ENCODE peak calls at places on chromosomes 13 and 19, in six cellular contexts. N is K562, R is GM12892, F is SK-N-SH, I is HepG2, A is H1. D is an unnamed sample.

GRCh38 chr13:85441975-85442374 is 357.2 kb downstream of the SLITRK6 start:
- DNase-seq in N (no peak), R (no peak), F (no peak), I (no peak), A (no peak), D (no peak)

GRCh38 chr13:99614465-99614885 is 113.2 kb downstream of the TM9SF2 start:
- DNase-seq in N (peak; percentile 54), R (no peak), F (peak; percentile 32), I (peak; percentile 76), A (no peak), D (no peak)

GRCh38 chr13:65036999-65037398 is 2193.1 kb downstream of the PCDH9 start:
- DNase-seq in N (no peak), R (no peak), F (no peak), I (no peak), A (no peak), D (no peak)

GRCh38 chr13:43785681-43786471 is 896 bp downstream of the ENOX1 start:
- DNase-seq in N (no peak), R (peak; percentile 30), F (peak; percentile 89), I (no peak), A (no peak), D (peak; percentile 39)

GRCh38 chr19:41327499-41328156 is 17.7 kb downstream of the CCDC97 start:
- DNase-seq in N (no peak), R (peak; percentile 90), F (peak; percentile 44), I (no peak), A (no peak), D (peak; percentile 84)

GRCh38 chr19:18856385-18857126 is 24.8 kb downstream of the UPF1 start:
- DNase-seq in N (no peak), R (no peak), F (peak; percentile 63), I (no peak), A (no peak), D (no peak)

GRCh38 chr19:10001899-10002298 is 8.4 kb downstream of the COL5A3 start:
- DNase-seq in N (peak; percentile 51), R (no peak), F (no peak), I (peak; percentile 63), A (no peak), D (no peak)

GRCh38 chr19:48445256-48445605 is 552 bp upstream of the GRWD1 start:
- DNase-seq in N (peak; percentile 82), R (no peak), F (peak; percentile 90), I (peak; percentile 82), A (no peak), D (no peak)

GRCh38 chr19:45800009-45800553 is 7.4 kb upstream of the DMWD start:
- DNase-seq in N (peak; percentile 37), R (no peak), F (no peak), I (no peak), A (no peak), D (no peak)

GRCh38 chr19:17333611-17334413 is 843 bp downstream of the ANO8 start:
- DNase-seq in N (peak; percentile 85), R (peak; percentile 74), F (no peak), I (no peak), A (no peak), D (peak; percentile 79)
- TF ChIP-seq TAF1 in N (peak; percentile 65), R (no peak), F (no peak), I (no peak), A (no peak), D (peak; percentile 18)

GRCh38 chr19:2631213-2631821 is 71.2 kb downstream of the GNG7 start:
- DNase-seq in N (no peak), R (no peak), F (no peak), I (no peak), A (no peak), D (no peak)
- TF ChIP-seq POLR2AphosphoS5 in N (no peak), R (no peak), F (no peak), I (no peak), A (no peak), D (no peak)

GRCh38 chr19:16851031-16851712 is 22.0 kb downstream of the SIN3B start:
- DNase-seq in N (no peak), R (no peak), F (no peak), I (no peak), A (no peak), D (no peak)
- TF ChIP-seq TAF1 in N (no peak), R (no peak), F (no peak), I (no peak), A (no peak), D (no peak)

GRCh38 chr19:36847968-36848367 is 2.7 kb upstream of the ZNF345 start:
- DNase-seq in N (no peak), R (no peak), F (no peak), I (no peak), A (no peak), D (no peak)

GRCh38 chr19:36851898-36852297 is 1.2 kb downstream of the ZNF345 start:
- DNase-seq in N (no peak), R (no peak), F (no peak), I (no peak), A (no peak), D (no peak)

GRCh38 chr19:36850646-36851442 is at the start of gene ZNF345:
- DNase-seq in N (peak; percentile 51), R (peak; percentile 66), F (peak; percentile 84), I (peak; percentile 95), A (no peak), D (peak; percentile 25)

DNA sequence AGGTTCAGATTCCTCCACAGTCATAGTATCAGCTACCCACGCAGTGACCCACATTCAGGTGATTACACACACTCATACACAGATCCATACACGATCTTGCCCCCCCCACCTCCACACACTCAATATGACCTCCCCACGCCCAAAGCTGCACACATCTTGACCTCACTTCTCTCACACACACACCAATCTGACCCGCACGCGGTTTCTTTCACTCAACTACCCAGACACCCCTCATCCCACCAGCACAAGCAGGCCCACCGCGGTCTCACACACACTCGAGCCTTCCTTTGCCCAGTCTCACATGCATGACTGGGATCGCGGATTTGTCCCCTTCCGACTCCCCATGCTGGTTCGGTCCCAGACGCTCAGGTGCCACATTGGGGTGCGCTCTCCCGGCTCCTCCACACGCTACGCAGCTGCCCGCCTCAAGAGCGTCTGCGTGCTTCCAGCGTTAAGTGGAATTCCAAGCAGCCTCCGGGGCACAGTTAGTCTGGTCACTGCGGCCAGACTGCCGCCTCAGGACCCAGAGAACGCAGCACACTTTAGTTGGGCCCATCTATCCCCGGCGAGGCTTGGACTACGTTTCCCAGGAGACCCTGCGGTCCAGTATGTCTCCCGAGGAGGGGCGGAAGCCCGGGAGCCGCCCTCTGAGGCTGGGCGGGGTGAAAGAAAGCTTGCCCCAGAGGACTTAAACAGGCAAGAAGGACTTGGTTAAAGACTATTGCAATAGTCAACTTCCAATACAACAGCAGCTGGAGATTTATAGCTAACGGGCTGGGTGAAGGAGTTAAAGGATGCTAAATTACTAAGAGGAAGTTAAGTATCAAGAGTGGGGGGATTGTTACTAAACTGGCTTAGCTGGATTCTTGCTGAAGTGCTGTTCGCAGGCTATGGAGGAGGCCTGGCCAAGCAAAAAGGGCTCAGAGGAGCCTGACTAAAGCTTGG is 703 bp upstream of the ZNF345 start:
- DNase-seq in N (peak; percentile 53), R (peak; percentile 78), F (peak; percentile 87), I (peak; percentile 85), A (no peak), D (peak; percentile 46)
- TF ChIP-seq POLR2AphosphoS5 in N (no peak), R (peak; percentile 62), F (no peak), I (no peak), A (peak; percentile 75), D (peak; percentile 29)

DNA sequence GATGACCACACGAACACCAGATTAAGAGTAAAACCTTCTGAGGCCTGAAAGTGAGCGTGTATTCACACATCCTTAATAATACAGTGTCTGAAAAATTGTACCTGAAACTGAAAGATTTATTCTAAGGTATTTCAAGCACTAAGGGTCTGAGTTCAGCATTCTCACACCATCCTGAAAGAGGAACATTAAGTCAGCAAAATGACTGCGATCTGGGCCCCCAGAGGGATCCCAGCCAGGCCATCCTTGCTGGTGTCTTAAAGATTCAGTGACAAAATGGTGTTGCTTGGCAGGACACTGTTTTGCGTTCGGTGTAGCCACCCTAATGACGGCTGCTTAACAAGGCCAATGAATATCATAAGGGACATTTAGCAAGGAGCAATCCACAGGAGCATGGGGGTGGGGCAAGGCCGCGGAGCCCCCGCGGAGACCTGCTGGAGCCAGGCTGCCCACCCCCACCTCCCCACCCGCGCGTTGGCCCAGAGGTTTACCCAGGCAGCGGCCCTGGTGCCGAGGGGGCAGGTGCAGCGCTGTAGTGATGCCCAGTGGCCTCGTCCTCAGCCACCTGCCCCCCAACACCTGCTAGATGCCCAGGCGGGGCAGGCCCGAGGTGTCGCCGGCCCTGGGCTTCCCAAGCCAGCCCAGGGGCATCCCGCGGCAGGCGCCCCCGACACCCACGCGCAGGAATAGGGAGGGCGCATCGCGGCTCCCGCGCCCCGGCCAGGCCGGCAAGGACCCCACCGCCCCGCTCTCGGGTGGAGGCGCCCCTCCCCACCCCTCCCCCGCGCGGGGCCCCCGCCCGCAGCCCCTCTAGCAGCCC is 742 bp downstream of the NALCN start:
- DNase-seq in N (no peak), R (no peak), F (no peak), I (no peak), A (no peak), D (no peak)
- TF ChIP-seq TAF1 in N (no peak), R (no peak), F (no peak), I (no peak), A (no peak), D (no peak)